ENCODE peak calls at places on chromosome X, in eight cellular contexts. J is PC-3, E is heart left ventricle, B is Peyer's patch, Z is lower lobe of right lung, T is right lobe of liver, C is adrenal gland, K is heart right ventricle. W is an unnamed sample.
A peak's percentile ranks its signal among the peaks of the same experiment; 100 is the strongest.

GRCh38 chrX:27619975-27620374 is 29.8 kb downstream of the DCAF8L2 start:
- DNase-seq in J (peak; percentile 51), E (no peak), B (no peak), Z (no peak), T (no peak), C (no peak), K (no peak), W (no peak)

GRCh38 chrX:80550722-80551121 is 130.5 kb downstream of the TENT5D start:
- DNase-seq in J (peak; percentile 36), E (no peak), B (no peak), Z (no peak), T (no peak), C (no peak), K (no peak), W (no peak)

GRCh38 chrX:72255445-72255844 is 16.6 kb upstream of the ERCC6L start:
- DNase-seq in J (no peak), E (no peak), B (no peak), Z (peak; percentile 67), T (no peak), C (no peak), K (no peak), W (peak; percentile 52)

GRCh38 chrX:24423960-24424359 is 41.1 kb upstream of the PDK3 start:
- DNase-seq in J (no peak), E (no peak), B (no peak), Z (no peak), T (no peak), C (no peak), K (no peak), W (no peak)

GRCh38 chrX:108134724-108135123 is 43.1 kb downstream of the ATG4A start:
- DNase-seq in J (no peak), E (no peak), B (no peak), Z (no peak), T (no peak), C (no peak), K (no peak), W (no peak)

GRCh38 chrX:130378008-130378669 is 7.3 kb downstream of the GPR119 start:
- DNase-seq in J (no peak), E (no peak), B (no peak), Z (no peak), T (no peak), C (no peak), K (no peak), W (no peak)

GRCh38 chrX:93977641-93978040 is 303.6 kb downstream of the FAM133A start:
- DNase-seq in J (no peak), E (no peak), B (no peak), Z (no peak), T (no peak), C (no peak), K (no peak), W (no peak)

GRCh38 chrX:106707771-106708454 is 18.6 kb upstream of the RNF128 start:
- DNase-seq in J (peak; percentile 78), E (no peak), B (no peak), Z (no peak), T (no peak), C (no peak), K (no peak), W (no peak)

GRCh38 chrX:13540602-13541001 is 28.8 kb upstream of the EGFL6 start:
- DNase-seq in J (no peak), E (no peak), B (no peak), Z (no peak), T (no peak), C (no peak), K (no peak), W (no peak)

GRCh38 chrX:93420635-93421034 is 252.7 kb downstream of the NAP1L3 start:
- DNase-seq in J (no peak), E (no peak), B (no peak), Z (no peak), T (no peak), C (no peak), K (no peak), W (no peak)

GRCh38 chrX:68238568-68238967 is 194.7 kb downstream of the OPHN1 start:
- DNase-seq in J (peak; percentile 43), E (no peak), B (no peak), Z (no peak), T (no peak), C (no peak), K (no peak), W (no peak)

GRCh38 chrX:77779695-77780094 is 6.3 kb downstream of the ATRX start:
- DNase-seq in J (no peak), E (no peak), B (no peak), Z (no peak), T (no peak), C (no peak), K (no peak), W (no peak)

GRCh38 chrX:15854080-15854655 is 445 bp downstream of the AP1S2 start:
- DNase-seq in J (peak; percentile 22), E (peak; percentile 48), B (peak; percentile 62), Z (peak; percentile 65), T (peak; percentile 73), C (peak; percentile 66), K (peak; percentile 60), W (peak; percentile 63)

GRCh38 chrX:12790878-12791252 is 347 bp upstream of the PRPS2 start:
- DNase-seq in J (no peak), E (no peak), B (no peak), Z (no peak), T (no peak), C (no peak), K (no peak), W (no peak)

GRCh38 chrX:21778236-21778635 is 20.3 kb upstream of the SMPX start:
- DNase-seq in J (no peak), E (no peak), B (no peak), Z (no peak), T (no peak), C (no peak), K (no peak), W (no peak)

GRCh38 chrX:12548746-12549145 is 242.5 kb upstream of the PRPS2 start:
- DNase-seq in J (peak; percentile 62), E (no peak), B (no peak), Z (no peak), T (no peak), C (peak; percentile 15), K (no peak), W (no peak)

GRCh38 chrX:107445636-107446035 is 3.8 kb upstream of the FRMPD3 start:
- DNase-seq in J (no peak), E (no peak), B (no peak), Z (no peak), T (no peak), C (no peak), K (no peak), W (no peak)

GRCh38 chrX:78708171-78708570 is 39.3 kb upstream of the LPAR4 start:
- DNase-seq in J (peak; percentile 63), E (peak; percentile 9), B (no peak), Z (no peak), T (no peak), C (no peak), K (no peak), W (no peak)

GRCh38 chrX:15930585-15930984 is 76.0 kb upstream of the AP1S2 start:
- DNase-seq in J (peak; percentile 66), E (no peak), B (no peak), Z (no peak), T (no peak), C (no peak), K (no peak), W (no peak)

GRCh38 chrX:40003982-40004535 is 93.7 kb downstream of the BCOR start:
- DNase-seq in J (no peak), E (no peak), B (no peak), Z (no peak), T (no peak), C (no peak), K (no peak), W (no peak)
- H3K27ac ChIP-seq in J (no peak overlapping the region), E (no peak overlapping the region), B (no peak overlapping the region), Z (no peak overlapping the region), T (no peak overlapping the region), C (no peak overlapping the region), K (no peak overlapping the region), W (no peak overlapping the region)

DNA sequence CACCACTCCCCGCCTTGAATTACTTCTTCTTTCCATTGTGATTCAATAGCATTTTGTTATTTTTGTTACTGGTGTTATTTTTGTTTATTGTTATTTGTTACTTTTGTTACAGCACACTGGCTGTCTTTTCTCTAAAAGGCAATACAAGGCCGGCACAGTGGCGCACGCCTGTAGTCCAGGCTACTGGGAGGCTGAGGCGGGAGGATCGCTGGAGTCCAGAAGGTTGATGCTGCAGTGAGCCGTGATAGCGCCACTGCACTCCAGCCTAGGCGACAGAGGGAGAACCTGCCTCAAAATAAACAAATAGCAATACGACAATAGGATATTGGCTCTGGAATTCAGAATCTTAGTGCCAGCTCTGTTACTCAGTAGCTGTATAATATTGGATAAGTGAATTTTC is 1.0 kb upstream of the MED12 start:
- DNase-seq in J (no peak), E (no peak), B (no peak), Z (no peak), T (no peak), C (no peak), K (no peak), W (no peak)
- H3K4me3 ChIP-seq in J (no peak overlapping the region), E (no peak overlapping the region), B (no peak overlapping the region), Z (no peak overlapping the region), T (no peak overlapping the region), C (no peak overlapping the region), K (no peak overlapping the region), W (no peak overlapping the region)

GRCh38 chrX:41785685-41786084 is 61.7 kb downstream of the GPR82 start:
- DNase-seq in J (peak; percentile 74), E (no peak), B (no peak), Z (no peak), T (no peak), C (no peak), K (no peak), W (no peak)
- TF ChIP-seq CTCF in J (no peak), E (no peak), B (no peak), Z (no peak), T (no peak), C (no peak), K (no peak), W (no peak)

GRCh38 chrX:148537556-148538182 is 37.3 kb downstream of the AFF2 start:
- DNase-seq in J (no peak), E (no peak), B (no peak), Z (no peak), T (no peak), C (no peak), K (no peak), W (no peak)

GRCh38 chrX:148538582-148538981 is 38.2 kb downstream of the AFF2 start:
- DNase-seq in J (no peak), E (no peak), B (no peak), Z (no peak), T (no peak), C (no peak), K (no peak), W (no peak)

GRCh38 chrX:148540114-148540513 is 39.7 kb downstream of the AFF2 start:
- DNase-seq in J (no peak), E (no peak), B (no peak), Z (no peak), T (no peak), C (no peak), K (no peak), W (no peak)

GRCh38 chrX:148535639-148536038 is 35.2 kb downstream of the AFF2 start:
- DNase-seq in J (no peak), E (no peak), B (no peak), Z (no peak), T (no peak), C (no peak), K (no peak), W (no peak)

DNA sequence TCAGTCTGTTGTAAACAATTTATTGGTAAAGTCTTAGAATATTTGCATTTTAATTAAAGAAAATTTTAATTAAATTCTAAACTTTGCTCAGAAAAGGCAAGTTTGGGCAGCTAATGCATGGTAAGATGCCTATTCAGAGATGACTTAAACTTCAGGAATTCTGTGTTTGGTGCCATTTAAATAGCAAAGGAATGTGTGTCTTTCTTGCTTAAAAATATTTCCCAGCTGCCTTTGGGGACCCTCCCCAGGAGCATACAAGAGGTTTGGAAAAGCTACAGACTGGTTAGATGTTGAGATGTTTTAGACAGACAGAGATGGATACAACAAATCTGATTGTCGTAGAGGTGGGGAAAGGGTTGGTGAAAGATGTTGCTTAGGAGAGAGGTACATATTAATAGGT is 36.5 kb downstream of the AFF2 start:
- DNase-seq in J (no peak), E (no peak), B (no peak), Z (no peak), T (no peak), C (no peak), K (no peak), W (no peak)
- H3K27ac ChIP-seq in J (no peak overlapping the region), E (no peak overlapping the region), B (no peak overlapping the region), Z (no peak overlapping the region), T (no peak overlapping the region), C (no peak overlapping the region), K (no peak overlapping the region), W (no peak overlapping the region)